ENCODE peak calls at places on chromosomes 1 and 21, in five cellular contexts. B is NCI-H1694 treated with DMSO at 0.1 percent for 48 hours, A is activated T-cell treated with anti-CD3 and anti-CD28 coated beads for 1 hour, I is psoas muscle, D is NCI-H1105. K is an unnamed sample.
A peak's percentile ranks its signal among the peaks of the same experiment; 100 is the strongest.

GRCh38 chr1:107263291-107263790 is 122.5 kb downstream of the NTNG1 start:
- DNase-seq in I (no peak), B (no peak), D (no peak), A (no peak), K (no peak)

GRCh38 chr21:39119696-39120290 is 63.5 kb downstream of the PSMG1 start:
- DNase-seq in D (no peak), A (no peak), I (no peak), B (no peak), K (no peak)

GRCh38 chr1:95287825-95288224 is 53.8 kb downstream of the RWDD3 start:
- DNase-seq in D (no peak), B (no peak), I (no peak), A (no peak), K (no peak)

GRCh38 chr21:32702702-32703101 is 25.1 kb downstream of the SYNJ1 start:
- DNase-seq in A (no peak), B (no peak), I (no peak), D (no peak), K (no peak)

GRCh38 chr1:193762276-193762675 is 575.9 kb upstream of the B3GALT2 start:
- DNase-seq in D (no peak), A (no peak), I (no peak), B (no peak), K (no peak)

GRCh38 chr1:205706601-205707502 is 26.5 kb upstream of the SLC45A3 start:
- DNase-seq in D (no peak), A (no peak), B (no peak), I (no peak), K (no peak)

GRCh38 chr1:50620680-50621329 is 197.6 kb upstream of the DMRTA2 start:
- DNase-seq in I (no peak), B (no peak), D (no peak), A (no peak), K (no peak)

GRCh38 chr1:167387251-167387910 is 130.9 kb downstream of the CD247 start:
- DNase-seq in B (no peak), I (no peak), A (no peak), D (no peak), K (no peak)

GRCh38 chr1:17419626-17420328 is 19.7 kb downstream of the RCC2 start:
- DNase-seq in A (peak; percentile 63), B (peak; percentile 37), I (peak; percentile 87), D (no peak), K (no peak)

GRCh38 chr1:198919667-198920398 is 281.0 kb downstream of the PTPRC start:
- DNase-seq in I (no peak), D (no peak), B (no peak), A (no peak), K (no peak)

GRCh38 chr1:3850857-3851256 is 6.2 kb downstream of the CEP104 start:
- DNase-seq in B (no peak), I (no peak), A (no peak), D (no peak), K (no peak)

GRCh38 chr21:8993943-8994639 is 1527.3 kb upstream of the TPTE start:
- DNase-seq in A (no peak), I (no peak), D (no peak), B (peak; percentile 90), K (no peak)

GRCh38 chr1:199522936-199523335 is 504.6 kb upstream of the NR5A2 start:
- DNase-seq in B (no peak), D (no peak), A (no peak), I (no peak), K (no peak)

GRCh38 chr1:180028864-180029263 is 74.3 kb downstream of the CEP350 start:
- DNase-seq in A (no peak), I (no peak), D (no peak), B (no peak), K (no peak)

GRCh38 chr1:115782571-115783281 is 14.2 kb upstream of the CASQ2 start:
- DNase-seq in A (no peak), B (no peak), I (no peak), D (no peak), K (no peak)